ENCODE peak calls at places on chromosomes 6 and 20, in seven cellular contexts. One of them, this sample, is unnamed.

GRCh38 chr6:20699402-20699801 is 165.1 kb downstream of the CDKAL1 start:
- DNase-seq in midbrain: no peak
- DNase-seq in C1 segment of cervical spinal cord: no peak
- DNase-seq in HFF-Myc: no peak
- DNase-seq in skeletal muscle cell: no peak
- DNase-seq in fibroblast of pulmonary artery: no peak
- DNase-seq in stimulated activated naive CD4-positive, alpha-beta T cell: no peak
- DNase-seq in this sample: no peak

GRCh38 chr6:136701011-136701410 is 91.3 kb downstream of the MAP3K5 start:
- DNase-seq in midbrain: no peak
- DNase-seq in C1 segment of cervical spinal cord: no peak
- DNase-seq in HFF-Myc: no peak
- DNase-seq in skeletal muscle cell: no peak
- DNase-seq in fibroblast of pulmonary artery: no peak
- DNase-seq in stimulated activated naive CD4-positive, alpha-beta T cell: no peak
- DNase-seq in this sample: no peak

GRCh38 chr6:82298012-82298411 is 50.5 kb upstream of the IBTK start:
- DNase-seq in midbrain: no peak
- DNase-seq in C1 segment of cervical spinal cord: no peak
- DNase-seq in HFF-Myc: peak
- DNase-seq in skeletal muscle cell: peak
- DNase-seq in fibroblast of pulmonary artery: peak
- DNase-seq in stimulated activated naive CD4-positive, alpha-beta T cell: no peak
- DNase-seq in this sample: no peak

GRCh38 chr20:49046087-49046900 is at the start of gene CSE1L:
- DNase-seq in midbrain: peak
- DNase-seq in C1 segment of cervical spinal cord: peak
- DNase-seq in HFF-Myc: peak
- DNase-seq in skeletal muscle cell: peak
- DNase-seq in fibroblast of pulmonary artery: peak
- DNase-seq in stimulated activated naive CD4-positive, alpha-beta T cell: peak
- DNase-seq in this sample: peak

GRCh38 chr6:52538252-52538905 is 38.5 kb downstream of the TRAM2 start:
- DNase-seq in midbrain: no peak
- DNase-seq in C1 segment of cervical spinal cord: no peak
- DNase-seq in HFF-Myc: no peak
- DNase-seq in skeletal muscle cell: no peak
- DNase-seq in fibroblast of pulmonary artery: no peak
- DNase-seq in stimulated activated naive CD4-positive, alpha-beta T cell: no peak
- DNase-seq in this sample: no peak

GRCh38 chr20:19233025-19233794 is 20.8 kb downstream of the SLC24A3 start:
- DNase-seq in midbrain: no peak
- DNase-seq in C1 segment of cervical spinal cord: no peak
- DNase-seq in HFF-Myc: no peak
- DNase-seq in skeletal muscle cell: no peak
- DNase-seq in fibroblast of pulmonary artery: no peak
- DNase-seq in stimulated activated naive CD4-positive, alpha-beta T cell: no peak
- DNase-seq in this sample: no peak

GRCh38 chr6:28960846-28961500 is 37.2 kb upstream of the TRIM27 start:
- DNase-seq in midbrain: no peak
- DNase-seq in C1 segment of cervical spinal cord: no peak
- DNase-seq in HFF-Myc: no peak
- DNase-seq in skeletal muscle cell: no peak
- DNase-seq in fibroblast of pulmonary artery: no peak
- DNase-seq in stimulated activated naive CD4-positive, alpha-beta T cell: no peak
- DNase-seq in this sample: no peak

GRCh38 chr6:167799033-167799933 is 27.4 kb upstream of the AFDN start:
- DNase-seq in midbrain: peak
- DNase-seq in C1 segment of cervical spinal cord: peak
- DNase-seq in HFF-Myc: no peak
- DNase-seq in skeletal muscle cell: no peak
- DNase-seq in fibroblast of pulmonary artery: peak
- DNase-seq in stimulated activated naive CD4-positive, alpha-beta T cell: no peak
- DNase-seq in this sample: no peak

GRCh38 chr6:17395112-17395511 is 1.7 kb downstream of the CAP2 start:
- DNase-seq in midbrain: no peak
- DNase-seq in C1 segment of cervical spinal cord: no peak
- DNase-seq in HFF-Myc: no peak
- DNase-seq in skeletal muscle cell: no peak
- DNase-seq in fibroblast of pulmonary artery: no peak
- DNase-seq in stimulated activated naive CD4-positive, alpha-beta T cell: no peak
- DNase-seq in this sample: no peak

GRCh38 chr6:36324715-36325114 is 12.0 kb downstream of the BNIP5 start:
- DNase-seq in midbrain: no peak
- DNase-seq in C1 segment of cervical spinal cord: no peak
- DNase-seq in HFF-Myc: no peak
- DNase-seq in skeletal muscle cell: no peak
- DNase-seq in fibroblast of pulmonary artery: no peak
- DNase-seq in stimulated activated naive CD4-positive, alpha-beta T cell: no peak
- DNase-seq in this sample: no peak

GRCh38 chr20:41364236-41364855 is 2.3 kb downstream of the EMILIN3 start:
- DNase-seq in midbrain: no peak
- DNase-seq in C1 segment of cervical spinal cord: no peak
- DNase-seq in HFF-Myc: no peak
- DNase-seq in skeletal muscle cell: no peak
- DNase-seq in fibroblast of pulmonary artery: no peak
- DNase-seq in stimulated activated naive CD4-positive, alpha-beta T cell: no peak
- DNase-seq in this sample: no peak

GRCh38 chr6:161368514-161368913 is 94.7 kb upstream of the AGPAT4 start:
- DNase-seq in midbrain: no peak
- DNase-seq in C1 segment of cervical spinal cord: no peak
- DNase-seq in HFF-Myc: no peak
- DNase-seq in skeletal muscle cell: no peak
- DNase-seq in fibroblast of pulmonary artery: no peak
- DNase-seq in stimulated activated naive CD4-positive, alpha-beta T cell: no peak
- DNase-seq in this sample: no peak

GRCh38 chr6:56637640-56638039 is 5.0 kb downstream of the DST start:
- DNase-seq in midbrain: peak
- DNase-seq in C1 segment of cervical spinal cord: no peak
- DNase-seq in HFF-Myc: peak
- DNase-seq in skeletal muscle cell: peak
- DNase-seq in fibroblast of pulmonary artery: peak
- DNase-seq in stimulated activated naive CD4-positive, alpha-beta T cell: no peak
- DNase-seq in this sample: peak

GRCh38 chr6:33904050-33904827 is 100.4 kb upstream of the MLN start:
- DNase-seq in midbrain: no peak
- DNase-seq in C1 segment of cervical spinal cord: peak
- DNase-seq in HFF-Myc: no peak
- DNase-seq in skeletal muscle cell: no peak
- DNase-seq in fibroblast of pulmonary artery: no peak
- DNase-seq in stimulated activated naive CD4-positive, alpha-beta T cell: peak
- DNase-seq in this sample: no peak

GRCh38 chr6:149305372-149305771 is 12.1 kb upstream of the TAB2 start:
- DNase-seq in midbrain: no peak
- DNase-seq in C1 segment of cervical spinal cord: no peak
- DNase-seq in HFF-Myc: no peak
- DNase-seq in skeletal muscle cell: no peak
- DNase-seq in fibroblast of pulmonary artery: no peak
- DNase-seq in stimulated activated naive CD4-positive, alpha-beta T cell: no peak
- DNase-seq in this sample: no peak

GRCh38 chr20:46013826-46014516 is 5.3 kb downstream of the MMP9 start:
- DNase-seq in midbrain: peak
- DNase-seq in C1 segment of cervical spinal cord: no peak
- DNase-seq in HFF-Myc: no peak
- DNase-seq in skeletal muscle cell: no peak
- DNase-seq in fibroblast of pulmonary artery: peak
- DNase-seq in stimulated activated naive CD4-positive, alpha-beta T cell: peak
- DNase-seq in this sample: peak

GRCh38 chr20:44331201-44331600 is 5.6 kb upstream of the R3HDML start:
- DNase-seq in midbrain: no peak
- DNase-seq in C1 segment of cervical spinal cord: no peak
- DNase-seq in HFF-Myc: no peak
- DNase-seq in skeletal muscle cell: no peak
- DNase-seq in fibroblast of pulmonary artery: no peak
- DNase-seq in stimulated activated naive CD4-positive, alpha-beta T cell: no peak
- DNase-seq in this sample: no peak

GRCh38 chr6:45420909-45421699 is 43.4 kb upstream of the SUPT3H start:
- DNase-seq in midbrain: no peak
- DNase-seq in C1 segment of cervical spinal cord: no peak
- DNase-seq in HFF-Myc: no peak
- DNase-seq in skeletal muscle cell: no peak
- DNase-seq in fibroblast of pulmonary artery: peak
- DNase-seq in stimulated activated naive CD4-positive, alpha-beta T cell: peak
- DNase-seq in this sample: no peak

GRCh38 chr6:119726086-119726485 is 376.5 kb upstream of the MAN1A1 start:
- DNase-seq in midbrain: no peak
- DNase-seq in C1 segment of cervical spinal cord: no peak
- DNase-seq in HFF-Myc: no peak
- DNase-seq in skeletal muscle cell: no peak
- DNase-seq in fibroblast of pulmonary artery: no peak
- DNase-seq in stimulated activated naive CD4-positive, alpha-beta T cell: no peak
- DNase-seq in this sample: no peak

GRCh38 chr6:55925292-55925691 is 49.9 kb upstream of the BMP5 start:
- DNase-seq in midbrain: no peak
- DNase-seq in C1 segment of cervical spinal cord: no peak
- DNase-seq in HFF-Myc: no peak
- DNase-seq in skeletal muscle cell: peak
- DNase-seq in fibroblast of pulmonary artery: peak
- DNase-seq in stimulated activated naive CD4-positive, alpha-beta T cell: no peak
- DNase-seq in this sample: peak

GRCh38 chr20:41176711-41177552 is 39.6 kb downstream of the PLCG1 start:
- DNase-seq in midbrain: no peak
- DNase-seq in C1 segment of cervical spinal cord: no peak
- DNase-seq in HFF-Myc: no peak
- DNase-seq in skeletal muscle cell: no peak
- DNase-seq in fibroblast of pulmonary artery: no peak
- DNase-seq in stimulated activated naive CD4-positive, alpha-beta T cell: no peak
- DNase-seq in this sample: no peak

GRCh38 chr20:62876826-62877728 is 15.5 kb upstream of the TCFL5 start:
- DNase-seq in midbrain: no peak
- DNase-seq in C1 segment of cervical spinal cord: no peak
- DNase-seq in HFF-Myc: no peak
- DNase-seq in skeletal muscle cell: no peak
- DNase-seq in fibroblast of pulmonary artery: peak
- DNase-seq in stimulated activated naive CD4-positive, alpha-beta T cell: no peak
- DNase-seq in this sample: no peak

GRCh38 chr6:13765570-13765969 is 48.8 kb downstream of the MCUR1 start:
- DNase-seq in midbrain: no peak
- DNase-seq in C1 segment of cervical spinal cord: no peak
- DNase-seq in HFF-Myc: no peak
- DNase-seq in skeletal muscle cell: no peak
- DNase-seq in fibroblast of pulmonary artery: no peak
- DNase-seq in stimulated activated naive CD4-positive, alpha-beta T cell: no peak
- DNase-seq in this sample: no peak

GRCh38 chr20:36097331-36097730 is 57.2 kb upstream of the EPB41L1 start:
- DNase-seq in midbrain: no peak
- DNase-seq in C1 segment of cervical spinal cord: no peak
- DNase-seq in HFF-Myc: no peak
- DNase-seq in skeletal muscle cell: no peak
- DNase-seq in fibroblast of pulmonary artery: peak
- DNase-seq in stimulated activated naive CD4-positive, alpha-beta T cell: no peak
- DNase-seq in this sample: peak

GRCh38 chr6:158644227-158645063 is at the start of gene DYNLT1:
- DNase-seq in midbrain: peak
- DNase-seq in C1 segment of cervical spinal cord: peak
- DNase-seq in HFF-Myc: peak
- DNase-seq in skeletal muscle cell: peak
- DNase-seq in fibroblast of pulmonary artery: peak
- DNase-seq in stimulated activated naive CD4-positive, alpha-beta T cell: peak
- DNase-seq in this sample: peak

GRCh38 chr20:63441136-63441776 is 31.2 kb downstream of the KCNQ2 start:
- DNase-seq in midbrain: no peak
- DNase-seq in C1 segment of cervical spinal cord: no peak
- DNase-seq in HFF-Myc: no peak
- DNase-seq in skeletal muscle cell: no peak
- DNase-seq in fibroblast of pulmonary artery: no peak
- DNase-seq in stimulated activated naive CD4-positive, alpha-beta T cell: peak
- DNase-seq in this sample: no peak

GRCh38 chr6:46056906-46057529 is 41.4 kb upstream of the CLIC5 start:
- DNase-seq in midbrain: no peak
- DNase-seq in C1 segment of cervical spinal cord: no peak
- DNase-seq in HFF-Myc: no peak
- DNase-seq in skeletal muscle cell: no peak
- DNase-seq in fibroblast of pulmonary artery: no peak
- DNase-seq in stimulated activated naive CD4-positive, alpha-beta T cell: no peak
- DNase-seq in this sample: no peak

GRCh38 chr6:15512126-15512525 is 150.7 kb downstream of the DTNBP1 start:
- DNase-seq in midbrain: no peak
- DNase-seq in C1 segment of cervical spinal cord: peak
- DNase-seq in HFF-Myc: no peak
- DNase-seq in skeletal muscle cell: no peak
- DNase-seq in fibroblast of pulmonary artery: peak
- DNase-seq in stimulated activated naive CD4-positive, alpha-beta T cell: no peak
- DNase-seq in this sample: no peak

GRCh38 chr6:84536914-84537638 is 227.3 kb downstream of the TBX18 start:
- DNase-seq in midbrain: no peak
- DNase-seq in C1 segment of cervical spinal cord: no peak
- DNase-seq in HFF-Myc: no peak
- DNase-seq in skeletal muscle cell: no peak
- DNase-seq in fibroblast of pulmonary artery: peak
- DNase-seq in stimulated activated naive CD4-positive, alpha-beta T cell: no peak
- DNase-seq in this sample: no peak

GRCh38 chr20:51481311-51481997 is 61.1 kb downstream of the NFATC2 start:
- DNase-seq in midbrain: no peak
- DNase-seq in C1 segment of cervical spinal cord: no peak
- DNase-seq in HFF-Myc: no peak
- DNase-seq in skeletal muscle cell: no peak
- DNase-seq in fibroblast of pulmonary artery: no peak
- DNase-seq in stimulated activated naive CD4-positive, alpha-beta T cell: peak
- DNase-seq in this sample: no peak

GRCh38 chr6:31664790-31665500 is at the start of gene GPANK1:
- DNase-seq in midbrain: peak
- DNase-seq in C1 segment of cervical spinal cord: peak
- DNase-seq in HFF-Myc: peak
- DNase-seq in skeletal muscle cell: peak
- DNase-seq in fibroblast of pulmonary artery: peak
- DNase-seq in stimulated activated naive CD4-positive, alpha-beta T cell: peak
- DNase-seq in this sample: peak

GRCh38 chr6:5412017-5412416 is 150.7 kb downstream of the FARS2 start:
- DNase-seq in midbrain: no peak
- DNase-seq in C1 segment of cervical spinal cord: no peak
- DNase-seq in HFF-Myc: no peak
- DNase-seq in skeletal muscle cell: no peak
- DNase-seq in fibroblast of pulmonary artery: no peak
- DNase-seq in stimulated activated naive CD4-positive, alpha-beta T cell: no peak
- DNase-seq in this sample: no peak

GRCh38 chr6:17583811-17584210 is 16.3 kb upstream of the FAM8A1 start:
- DNase-seq in midbrain: peak
- DNase-seq in C1 segment of cervical spinal cord: no peak
- DNase-seq in HFF-Myc: no peak
- DNase-seq in skeletal muscle cell: peak
- DNase-seq in fibroblast of pulmonary artery: peak
- DNase-seq in stimulated activated naive CD4-positive, alpha-beta T cell: no peak
- DNase-seq in this sample: no peak

GRCh38 chr20:3577366-3577765 is 85.8 kb downstream of the GFRA4 start:
- DNase-seq in midbrain: peak
- DNase-seq in C1 segment of cervical spinal cord: no peak
- DNase-seq in HFF-Myc: no peak
- DNase-seq in skeletal muscle cell: no peak
- DNase-seq in fibroblast of pulmonary artery: no peak
- DNase-seq in stimulated activated naive CD4-positive, alpha-beta T cell: no peak
- DNase-seq in this sample: no peak

GRCh38 chr6:163260111-163260895 is 154.2 kb upstream of the QKI start:
- DNase-seq in midbrain: peak
- DNase-seq in C1 segment of cervical spinal cord: no peak
- DNase-seq in HFF-Myc: no peak
- DNase-seq in skeletal muscle cell: no peak
- DNase-seq in fibroblast of pulmonary artery: peak
- DNase-seq in stimulated activated naive CD4-positive, alpha-beta T cell: no peak
- DNase-seq in this sample: no peak

GRCh38 chr6:100593522-100593921 is 128.8 kb upstream of the SIM1 start:
- DNase-seq in midbrain: no peak
- DNase-seq in C1 segment of cervical spinal cord: no peak
- DNase-seq in HFF-Myc: no peak
- DNase-seq in skeletal muscle cell: no peak
- DNase-seq in fibroblast of pulmonary artery: no peak
- DNase-seq in stimulated activated naive CD4-positive, alpha-beta T cell: no peak
- DNase-seq in this sample: no peak

GRCh38 chr6:109531446-109531845 is 48.4 kb upstream of the ZBTB24 start:
- DNase-seq in midbrain: no peak
- DNase-seq in C1 segment of cervical spinal cord: no peak
- DNase-seq in HFF-Myc: no peak
- DNase-seq in skeletal muscle cell: no peak
- DNase-seq in fibroblast of pulmonary artery: no peak
- DNase-seq in stimulated activated naive CD4-positive, alpha-beta T cell: no peak
- DNase-seq in this sample: no peak

GRCh38 chr20:20547221-20547875 is 165.1 kb downstream of the RALGAPA2 start:
- DNase-seq in midbrain: no peak
- DNase-seq in C1 segment of cervical spinal cord: no peak
- DNase-seq in HFF-Myc: peak
- DNase-seq in skeletal muscle cell: peak
- DNase-seq in fibroblast of pulmonary artery: peak
- DNase-seq in stimulated activated naive CD4-positive, alpha-beta T cell: no peak
- DNase-seq in this sample: no peak